ENCODE peak calls at places on chromosomes 4 and X, in five cellular contexts. L is cardiac fibroblast, E is heart right ventricle, I is lower lobe of right lung, Q is body of pancreas. C is an unnamed sample.

GRCh38 chr4:14125375-14126129 is 498.0 kb upstream of the BOD1L1 start:
- DNase-seq in L (no peak), E (no peak), I (no peak), Q (no peak), C (no peak)

GRCh38 chr4:66273110-66273509 is 602.8 kb upstream of the EPHA5 start:
- DNase-seq in L (no peak), E (no peak), I (no peak), Q (no peak), C (no peak)

GRCh38 chr4:184309241-184310170 is 91.8 kb upstream of the ENPP6 start:
- DNase-seq in L (no peak), E (no peak), I (no peak), Q (no peak), C (no peak)

GRCh38 chr4:140300271-140300970 is 73.0 kb upstream of the SCOC start:
- DNase-seq in L (peak), E (no peak), I (no peak), Q (no peak), C (peak)

GRCh38 chrX:40299028-40299479 is 201.3 kb upstream of the BCOR start:
- DNase-seq in L (peak), E (no peak), I (no peak), Q (no peak), C (no peak)

GRCh38 chr4:153808175-153808574 is 19.3 kb upstream of the SFRP2 start:
- DNase-seq in L (no peak), E (no peak), I (no peak), Q (no peak), C (no peak)

GRCh38 chrX:136209016-136209738 is 42.0 kb downstream of the MAP7D3 start:
- DNase-seq in L (peak), E (peak), I (no peak), Q (peak), C (no peak)

GRCh38 chr4:2755821-2756690 is at the start of gene TNIP2:
- DNase-seq in L (peak), E (peak), I (peak), Q (peak), C (peak)

GRCh38 chr4:48594185-48594584 is 104.1 kb downstream of the ZAR1 start:
- DNase-seq in L (peak), E (peak), I (no peak), Q (no peak), C (no peak)

GRCh38 chr4:38871593-38871992 is 4.0 kb downstream of the FAM114A1 start:
- DNase-seq in L (no peak), E (no peak), I (no peak), Q (no peak), C (no peak)

GRCh38 chr4:27148211-27148895 is 287.7 kb downstream of the STIM2 start:
- DNase-seq in L (no peak), E (no peak), I (no peak), Q (no peak), C (no peak)

GRCh38 chr4:170391066-170391754 is 301.5 kb upstream of the AADAT start:
- DNase-seq in L (peak), E (no peak), I (no peak), Q (no peak), C (no peak)

GRCh38 chr4:145102619-145103018 is 4.5 kb downstream of the ABCE1 start:
- DNase-seq in L (no peak), E (no peak), I (no peak), Q (no peak), C (no peak)

GRCh38 chr4:78061939-78062603 is 4.9 kb downstream of the FRAS1 start:
- DNase-seq in L (no peak), E (no peak), I (no peak), Q (no peak), C (no peak)

GRCh38 chrX:49233887-49234555 is 881 bp upstream of the CACNA1F start:
- DNase-seq in L (no peak), E (no peak), I (no peak), Q (no peak), C (no peak)

GRCh38 chrX:52353838-52354237 is 15.0 kb upstream of the XAGE2 start:
- DNase-seq in L (no peak), E (no peak), I (no peak), Q (no peak), C (no peak)

GRCh38 chr4:1246901-1247810 is 1.8 kb downstream of the CTBP1 start:
- DNase-seq in L (peak), E (no peak), I (peak), Q (peak), C (no peak)
- H3K4me3 ChIP-seq in L (peak), E (peak), I (peak), Q (peak), C (peak)

DNA sequence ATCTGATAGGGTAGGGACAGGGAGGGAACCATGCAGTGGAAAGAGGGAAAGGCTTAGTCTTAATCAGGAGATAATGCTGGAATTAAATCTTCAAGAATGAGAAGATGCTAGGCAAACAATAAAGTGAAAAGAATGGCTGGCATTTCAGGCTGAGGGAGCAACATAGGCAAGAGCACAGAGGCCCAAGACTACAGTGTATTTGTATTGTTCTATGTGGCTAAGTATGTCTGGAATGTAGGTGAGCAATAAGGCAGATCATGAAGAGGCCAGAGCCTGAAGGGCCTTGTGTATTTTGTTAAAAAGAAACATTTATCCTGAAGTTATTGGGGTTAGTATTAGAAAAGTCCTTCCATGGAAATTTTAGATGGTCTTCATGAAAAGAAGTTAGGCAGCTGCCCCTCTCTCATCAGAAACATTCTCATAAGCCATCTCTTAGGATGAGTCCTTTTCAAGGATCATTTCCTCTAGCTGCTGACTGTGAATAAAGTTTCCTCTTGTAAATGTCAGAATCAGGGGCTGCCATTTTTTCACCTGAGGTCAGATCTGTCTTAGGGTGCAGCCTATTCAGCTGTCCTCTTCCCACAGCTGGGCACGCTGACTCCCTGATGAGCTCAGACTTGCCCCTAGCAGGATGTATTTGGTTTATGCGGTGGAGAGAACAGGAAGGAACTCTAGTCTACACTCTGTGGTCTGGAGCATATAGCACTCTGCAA is 46.3 kb downstream of the ATP10D start:
- DNase-seq in L (peak), E (no peak), I (no peak), Q (no peak), C (peak)
- H3K4me3 ChIP-seq in L (no peak), E (no peak), I (no peak), Q (no peak), C (no peak)

GRCh38 chr4:689498-690122 is 659 bp upstream of the SLC49A3 start:
- DNase-seq in L (no peak), E (no peak), I (no peak), Q (no peak), C (no peak)

GRCh38 chr4:688695-689497 is at the start of gene SLC49A3:
- DNase-seq in L (no peak), E (peak), I (no peak), Q (no peak), C (no peak)

GRCh38 chr4:687048-687974 is 1.6 kb downstream of the SLC49A3 start:
- DNase-seq in L (peak), E (peak), I (peak), Q (peak), C (peak)

GRCh38 chr4:686371-687040 is 2.4 kb downstream of the SLC49A3 start:
- DNase-seq in L (no peak), E (no peak), I (no peak), Q (no peak), C (no peak)

GRCh38 chr4:687975-688694 is 816 bp downstream of the SLC49A3 start:
- DNase-seq in L (no peak), E (no peak), I (no peak), Q (peak), C (no peak)
- H3K4me3 ChIP-seq in L (peak), E (peak), I (peak), Q (no peak), C (peak)

GRCh38 chrX:6228720-6229119 is at the start of gene NLGN4X:
- DNase-seq in L (no peak), E (no peak), I (no peak), Q (no peak), C (no peak)
- H3K4me3 ChIP-seq in L (no peak), E (peak), I (peak), Q (no peak), C (no peak)

GRCh38 chr4:7006411-7006810 is 36.8 kb upstream of the TADA2B start:
- DNase-seq in L (no peak), E (no peak), I (no peak), Q (no peak), C (no peak)
- H3K4me3 ChIP-seq in L (no peak), E (no peak), I (no peak), Q (no peak), C (no peak)